ENCODE peak calls at places on chromosomes 6 and 20, in seven cellular contexts. P is ovary, B is substantia nigra, K is NCI-H1436, N is nephron progenitor cell, X is HuH-7.5, U is omental fat pad. J is an unnamed sample.

GRCh38 chr6:29926795-29927427 is 15.4 kb upstream of the HLA-A start:
- DNase-seq in U (no peak), K (peak; percentile 51), P (peak; percentile 83), N (no peak), B (peak; percentile 80), X (no peak), J (peak; percentile 84)

GRCh38 chr20:48945840-48946514 is 24.5 kb downstream of the ARFGEF2 start:
- DNase-seq in X (no peak), N (no peak), K (no peak), P (no peak), B (no peak), U (no peak), J (peak; percentile 65)

GRCh38 chr6:166998256-166999144 is 697 bp upstream of the CEP43 start:
- DNase-seq in N (peak; percentile 57), U (no peak), X (no peak), P (no peak), K (no peak), B (no peak), J (no peak)

GRCh38 chr20:62503414-62504178 is 27.8 kb upstream of the GATA5 start:
- DNase-seq in X (no peak), P (no peak), B (no peak), K (peak; percentile 17), N (no peak), U (no peak), J (no peak)

GRCh38 chr20:19265646-19266374 is 53.4 kb downstream of the SLC24A3 start:
- DNase-seq in P (no peak), U (no peak), B (no peak), N (peak; percentile 15), K (peak; percentile 43), X (no peak), J (no peak)

GRCh38 chr6:168942646-168943045 is 311.0 kb downstream of the THBS2 start:
- DNase-seq in P (no peak), B (no peak), K (no peak), N (no peak), U (no peak), X (no peak), J (no peak)

GRCh38 chr20:9215539-9215938 is 146.7 kb downstream of the PLCB4 start:
- DNase-seq in B (no peak), X (peak; percentile 19), U (no peak), N (no peak), P (no peak), K (no peak), J (no peak)

GRCh38 chr20:20683922-20684321 is 28.5 kb downstream of the RALGAPA2 start:
- DNase-seq in P (no peak), N (no peak), X (no peak), B (no peak), U (no peak), K (no peak), J (no peak)

GRCh38 chr20:48717959-48718223 is 109.9 kb downstream of the PREX1 start:
- DNase-seq in X (no peak), K (no peak), P (no peak), U (no peak), B (no peak), N (no peak), J (no peak)

GRCh38 chr20:9503530-9504251 is 10.7 kb upstream of the LAMP5 start:
- DNase-seq in K (peak; percentile 36), P (no peak), X (no peak), B (peak; percentile 8), U (no peak), N (no peak), J (no peak)

GRCh38 chr6:13441778-13442177 is 45.6 kb downstream of the GFOD1 start:
- DNase-seq in U (no peak), P (no peak), X (no peak), K (no peak), N (no peak), B (no peak), J (no peak)

GRCh38 chr6:162181741-162182401 is 545.7 kb downstream of the PRKN start:
- DNase-seq in K (no peak), N (no peak), B (no peak), X (no peak), U (no peak), P (no peak), J (no peak)

GRCh38 chr6:81696505-81696904 is 56.0 kb downstream of the TENT5A start:
- DNase-seq in X (no peak), K (no peak), U (no peak), B (no peak), N (no peak), P (no peak), J (no peak)

GRCh38 chr6:74931567-74931966 is 274.3 kb downstream of the COL12A1 start:
- DNase-seq in U (no peak), B (no peak), X (no peak), N (no peak), K (no peak), P (no peak), J (no peak)

GRCh38 chr6:25315194-25315593 is 36.0 kb downstream of the CARMIL1 start:
- DNase-seq in X (no peak), N (no peak), U (no peak), B (no peak), K (no peak), P (no peak), J (no peak)

GRCh38 chr20:36214684-36215256 is 21.5 kb upstream of the AAR2 start:
- DNase-seq in B (no peak), U (no peak), P (no peak), K (no peak), N (no peak), X (peak; percentile 52), J (no peak)

GRCh38 chr6:42451595-42452170 is at the start of gene TRERF1:
- DNase-seq in N (peak; percentile 69), K (peak; percentile 83), X (peak; percentile 13), B (peak; percentile 28), U (no peak), P (peak; percentile 64), J (peak; percentile 62)

GRCh38 chr6:87196275-87196842 is 41.0 kb downstream of the ZNF292 start:
- DNase-seq in U (no peak), X (no peak), P (no peak), N (no peak), B (no peak), K (no peak), J (no peak)

GRCh38 chr6:32692019-32692418 is 25.6 kb upstream of the HLA-DQB1 start:
- DNase-seq in K (no peak), U (no peak), B (no peak), P (no peak), X (no peak), N (peak; percentile 11), J (peak; percentile 31)

GRCh38 chr6:138654715-138655634 is 118.6 kb upstream of the CCDC28A start:
- DNase-seq in P (no peak), U (no peak), X (no peak), B (no peak), K (no peak), N (no peak), J (no peak)

GRCh38 chr20:35660122-35660937 is 4.4 kb downstream of the CPNE1 start:
- DNase-seq in U (no peak), B (no peak), X (no peak), N (no peak), P (no peak), K (no peak), J (peak; percentile 34)

GRCh38 chr6:1025821-1026220 is 286.1 kb upstream of the FOXQ1 start:
- DNase-seq in U (no peak), N (no peak), K (no peak), P (no peak), B (no peak), X (no peak), J (no peak)

GRCh38 chr6:6595025-6595424 is 6.5 kb downstream of the LY86 start:
- DNase-seq in X (no peak), B (no peak), K (no peak), P (no peak), U (no peak), N (no peak), J (no peak)

GRCh38 chr6:47235964-47236760 is 73.5 kb downstream of the TNFRSF21 start:
- DNase-seq in U (no peak), K (no peak), X (no peak), N (no peak), B (peak; percentile 15), P (no peak), J (peak; percentile 17)

GRCh38 chr20:13824459-13824858 is 39.6 kb downstream of the NDUFAF5 start:
- DNase-seq in P (no peak), K (no peak), X (no peak), U (no peak), B (no peak), N (no peak), J (no peak)

GRCh38 chr6:15464211-15464725 is 198.6 kb downstream of the DTNBP1 start:
- DNase-seq in B (peak; percentile 13), N (no peak), P (no peak), U (no peak), K (peak; percentile 5), X (no peak), J (no peak)

GRCh38 chr6:140052757-140053729 is 678.6 kb upstream of the CITED2 start:
- DNase-seq in P (no peak), X (no peak), U (no peak), N (no peak), B (no peak), K (no peak), J (no peak)

GRCh38 chr6:14283600-14284235 is 166.1 kb downstream of the CD83 start:
- DNase-seq in U (no peak), B (no peak), P (no peak), K (no peak), X (peak; percentile 32), N (no peak), J (no peak)